ENCODE peak calls at places on chromosomes 1 and 21, in eight cellular contexts. H is HuH-7.5; A is activated CD4-positive, alpha-beta T cell treated with anti-CD3 and anti-CD28 coated beads, Interleukin-2, amount 10 ng/mL, durations not matched to agents 7 days and 5 days; O is stimulated activated CD4-positive, alpha-beta T cell treated with anti-CD3 and anti-CD28 coated beads, TNF-alpha, amount 100 ng/mL, for 24 hours; V is aorta; X is NCI-H69; B is heart right ventricle; T is transverse colon. L is an unnamed sample.

GRCh38 chr1:173628888-173629287 is 6.2 kb upstream of the TEX50 start:
- DNase-seq in B (no peak), O (no peak), V (no peak), T (no peak), X (no peak), A (peak; percentile 6), H (no peak), L (no peak)

GRCh38 chr1:212606734-212607205 is 1.8 kb upstream of the ATF3 start:
- DNase-seq in X (peak; percentile 74), B (peak; percentile 37), H (no peak), O (no peak), V (peak; percentile 76), T (peak; percentile 91), A (peak; percentile 76), L (no peak)

GRCh38 chr1:106700151-106700550 is 356.3 kb upstream of the PRMT6 start:
- DNase-seq in V (no peak), H (no peak), X (peak; percentile 59), T (no peak), A (no peak), B (no peak), O (no peak), L (no peak)

GRCh38 chr1:111789666-111790316 is 34.1 kb downstream of the DDX20 start:
- DNase-seq in T (no peak), A (no peak), B (no peak), O (no peak), V (no peak), H (no peak), X (no peak), L (peak; percentile 41)

GRCh38 chr1:37722181-37723071 is 30.1 kb downstream of the CDCA8 start:
- DNase-seq in A (no peak), O (no peak), V (no peak), X (no peak), B (no peak), H (no peak), T (no peak), L (peak; percentile 92)

GRCh38 chr21:32303385-32303784 is 4.7 kb downstream of the MRAP start:
- DNase-seq in O (no peak), X (no peak), T (no peak), V (no peak), A (no peak), B (no peak), H (no peak), L (no peak)

GRCh38 chr1:153352523-153352922 is 3.9 kb upstream of the PGLYRP4 start:
- DNase-seq in H (peak; percentile 68), V (peak; percentile 79), T (peak; percentile 66), O (peak; percentile 51), B (peak; percentile 54), X (peak; percentile 85), A (peak; percentile 78), L (peak; percentile 64)

GRCh38 chr1:20496241-20496661 is 10.2 kb upstream of the CAMK2N1 start:
- DNase-seq in H (no peak), T (no peak), V (no peak), B (no peak), X (no peak), A (no peak), O (no peak), L (no peak)

GRCh38 chr1:154104433-154105082 is 50.3 kb downstream of the NUP210L start:
- DNase-seq in T (no peak), B (no peak), O (no peak), A (no peak), V (no peak), H (no peak), X (no peak), L (no peak)

GRCh38 chr1:47647327-47647845 is 209.5 kb downstream of the FOXD2 start:
- DNase-seq in X (no peak), H (no peak), B (no peak), T (no peak), O (no peak), A (no peak), V (no peak), L (no peak)

GRCh38 chr1:9397984-9398526 is 105.4 kb downstream of the SPSB1 start:
- DNase-seq in O (no peak), X (no peak), H (no peak), V (peak; percentile 74), A (no peak), B (no peak), T (no peak), L (no peak)

GRCh38 chr1:209335090-209335692 is 248.3 kb upstream of the CAMK1G start:
- DNase-seq in X (peak; percentile 57), H (peak; percentile 16), V (no peak), B (no peak), T (no peak), O (no peak), A (no peak), L (peak; percentile 31)

GRCh38 chr21:24045775-24046215 is 1561.5 kb downstream of the MRPL39 start:
- DNase-seq in A (peak; percentile 14), B (peak; percentile 65), X (peak; percentile 89), O (no peak), V (peak; percentile 76), H (no peak), T (peak; percentile 10), L (peak; percentile 100)

GRCh38 chr1:201573030-201573429 is 34.1 kb downstream of the NAV1 start:
- DNase-seq in X (no peak), V (no peak), O (no peak), T (no peak), A (no peak), H (no peak), B (no peak), L (no peak)

GRCh38 chr1:243742814-243743213 is 107.2 kb downstream of the AKT3 start:
- DNase-seq in T (no peak), B (no peak), X (no peak), A (no peak), H (no peak), V (no peak), O (no peak), L (no peak)

GRCh38 chr1:8394456-8395321 is 76.8 kb downstream of the SLC45A1 start:
- DNase-seq in B (no peak), O (peak; percentile 38), T (no peak), A (no peak), X (no peak), V (peak; percentile 62), H (no peak), L (no peak)

GRCh38 chr1:8342325-8342724 is 24.4 kb downstream of the SLC45A1 start:
- DNase-seq in V (no peak), A (no peak), O (no peak), T (no peak), B (no peak), X (no peak), H (no peak), L (no peak)

GRCh38 chr1:155192346-155193274 is 15.1 kb downstream of the THBS3 start:
- DNase-seq in V (no peak), A (peak; percentile 38), T (peak; percentile 85), O (peak; percentile 19), H (no peak), B (no peak), X (peak; percentile 98), L (no peak)

GRCh38 chr1:154741747-154742495 is 128.2 kb downstream of the KCNN3 start:
- DNase-seq in V (no peak), A (no peak), H (peak; percentile 41), X (no peak), T (no peak), O (no peak), B (peak; percentile 36), L (no peak)

GRCh38 chr1:210689741-210690635 is 361.3 kb downstream of the HHAT start:
- DNase-seq in V (no peak), B (no peak), A (no peak), T (no peak), O (no peak), X (no peak), H (no peak), L (no peak)

GRCh38 chr1:91075233-91076135 is 53.6 kb upstream of the ZNF644 start:
- DNase-seq in A (no peak), B (no peak), V (no peak), O (no peak), H (no peak), X (no peak), T (no peak), L (no peak)

GRCh38 chr1:39195166-39196111 is 9.1 kb upstream of the MACF1 start:
- DNase-seq in O (no peak), H (no peak), V (no peak), B (no peak), X (no peak), T (no peak), A (peak; percentile 53), L (peak; percentile 4)

GRCh38 chr1:228460830-228461229 is 26.4 kb upstream of the RNF187 start:
- DNase-seq in O (no peak), H (no peak), X (peak; percentile 57), T (no peak), V (no peak), A (no peak), B (no peak), L (no peak)

L was measured in pons.